ENCODE peak calls at places on chromosomes 2 and 18, in eight cellular contexts. N, J, Q, B, L, S, Z and M are unnamed samples.

GRCh38 chr2:205119141-205119540 is 563.2 kb upstream of the NRP2 start:
- DNase-seq in Z (no peak), J (no peak), N (no peak), S (no peak), Q (no peak), B (no peak), L (no peak), M (no peak)

GRCh38 chr2:231554748-231555545 is 24.7 kb upstream of the NMUR1 start:
- DNase-seq in L (peak; percentile 72), S (peak; percentile 51), Q (peak; percentile 25), Z (peak; percentile 46), N (peak; percentile 60), B (peak; percentile 79), J (peak; percentile 45), M (peak; percentile 8)

GRCh38 chr2:41920812-41921211 is 127.0 kb upstream of the PKDCC start:
- DNase-seq in Q (peak; percentile 36), N (no peak), B (no peak), Z (no peak), L (no peak), J (no peak), S (no peak), M (no peak)

GRCh38 chr2:37560241-37560848 is 111.1 kb downstream of the CDC42EP3 start:
- DNase-seq in Q (no peak), J (no peak), N (no peak), S (no peak), Z (no peak), L (no peak), B (no peak), M (no peak)

GRCh38 chr2:118249531-118249930 is 161.3 kb downstream of the INSIG2 start:
- DNase-seq in N (no peak), L (no peak), Q (no peak), S (peak; percentile 90), B (no peak), J (peak; percentile 70), Z (no peak), M (no peak)

GRCh38 chr2:47307066-47307465 is 95.9 kb upstream of the MSH2 start:
- DNase-seq in L (no peak), S (peak; percentile 69), J (peak; percentile 29), Z (no peak), B (peak; percentile 45), N (no peak), Q (no peak), M (no peak)

GRCh38 chr2:191171708-191172355 is 21.0 kb upstream of the STAT4 start:
- DNase-seq in Q (peak; percentile 92), S (peak; percentile 99), Z (peak; percentile 26), B (peak; percentile 77), J (peak; percentile 97), N (no peak), L (peak; percentile 53), M (peak; percentile 88)

GRCh38 chr2:67346718-67347407 is 50.3 kb upstream of the ETAA1 start:
- DNase-seq in L (peak; percentile 6), Q (no peak), N (no peak), Z (no peak), B (peak; percentile 36), J (peak; percentile 60), S (peak; percentile 17), M (peak; percentile 20)

GRCh38 chr2:141710589-141711239 is 420.1 kb downstream of the LRP1B start:
- DNase-seq in Q (no peak), B (no peak), L (no peak), S (no peak), Z (no peak), N (no peak), J (no peak), M (no peak)

GRCh38 chr18:9992300-9992987 is 78.6 kb downstream of the VAPA start:
- DNase-seq in L (no peak), Q (no peak), Z (no peak), J (no peak), S (peak; percentile 34), N (no peak), B (peak; percentile 44), M (no peak)

GRCh38 chr2:149004836-149005235 is 33.7 kb upstream of the LYPD6B start:
- DNase-seq in J (peak; percentile 62), Z (no peak), S (peak; percentile 89), N (no peak), L (no peak), Q (no peak), B (peak; percentile 56), M (no peak)

GRCh38 chr2:72827999-72828646 is 2.3 kb upstream of the EXOC6B start:
- DNase-seq in N (no peak), Z (no peak), B (peak; percentile 57), L (peak; percentile 39), Q (peak; percentile 12), S (peak; percentile 14), J (peak; percentile 28), M (no peak)

GRCh38 chr2:174682578-174683391 is 81.5 kb downstream of the CHRNA1 start:
- DNase-seq in S (peak; percentile 63), Z (peak; percentile 39), L (peak; percentile 98), B (peak; percentile 70), J (peak; percentile 88), Q (peak; percentile 64), N (peak; percentile 14), M (no peak)

GRCh38 chr2:1645761-1646476 is 98.4 kb downstream of the PXDN start:
- DNase-seq in N (no peak), J (no peak), Z (peak; percentile 4), Q (no peak), L (peak; percentile 49), B (peak; percentile 65), S (no peak), M (no peak)

GRCh38 chr2:231672617-231673347 is 35.5 kb upstream of the PTMA start:
- DNase-seq in B (peak; percentile 80), S (peak; percentile 48), L (peak; percentile 90), J (peak; percentile 47), N (no peak), Z (no peak), Q (peak; percentile 89), M (no peak)

GRCh38 chr2:165428996-165429395 is 40.5 kb upstream of the CSRNP3 start:
- DNase-seq in S (no peak), Z (no peak), B (peak; percentile 20), Q (no peak), N (no peak), J (peak; percentile 70), L (no peak), M (no peak)

GRCh38 chr2:163755366-163755765 is 19.6 kb upstream of the FIGN start:
- DNase-seq in J (no peak), Z (no peak), L (no peak), B (no peak), N (no peak), S (no peak), Q (no peak), M (no peak)

GRCh38 chr2:234026111-234026510 is 24.4 kb upstream of the SPP2 start:
- DNase-seq in N (no peak), S (no peak), J (peak; percentile 11), B (no peak), L (peak; percentile 53), Z (no peak), Q (no peak), M (no peak)

GRCh38 chr18:45785015-45785597 is 40.4 kb upstream of the SIGLEC15 start:
- DNase-seq in L (no peak), Q (no peak), N (peak; percentile 27), Z (no peak), J (peak; percentile 61), S (peak; percentile 46), B (no peak), M (no peak)

GRCh38 chr18:35588995-35589394 is 7.5 kb downstream of the GALNT1 start:
- DNase-seq in L (no peak), Q (no peak), B (no peak), J (no peak), Z (no peak), N (no peak), S (no peak), M (no peak)

GRCh38 chr2:206040525-206040924 is 45.4 kb downstream of the INO80D start:
- DNase-seq in S (no peak), B (no peak), N (peak; percentile 4), Z (no peak), L (no peak), J (no peak), Q (no peak), M (no peak)

GRCh38 chr2:135585586-135585985 is 54.3 kb downstream of the R3HDM1 start:
- DNase-seq in Z (no peak), J (peak; percentile 25), N (no peak), L (peak; percentile 34), S (peak; percentile 12), B (peak; percentile 10), Q (peak; percentile 18), M (no peak)

GRCh38 chr2:69082430-69082997 is 69.5 kb downstream of the ANTXR1 start:
- DNase-seq in Z (peak; percentile 88), J (peak; percentile 79), B (peak; percentile 99), Q (peak; percentile 97), S (peak; percentile 92), L (no peak), N (peak; percentile 7), M (peak; percentile 43)

GRCh38 chr2:190255668-190256067 is 64.0 kb downstream of the HIBCH start:
- DNase-seq in Q (no peak), J (no peak), N (no peak), Z (no peak), B (no peak), L (no peak), S (no peak), M (no peak)

GRCh38 chr2:40279001-40279400 is 172.9 kb downstream of the SLC8A1 start:
- DNase-seq in B (peak; percentile 33), Z (no peak), Q (no peak), L (no peak), N (peak; percentile 19), J (peak; percentile 61), S (peak; percentile 44), M (no peak)

GRCh38 chr2:237310515-237311114 is 103.3 kb downstream of the COL6A3 start:
- DNase-seq in Q (no peak), Z (no peak), B (no peak), N (no peak), J (peak; percentile 62), L (peak; percentile 58), S (no peak), M (no peak)
- H3K4me3 ChIP-seq in Q (no peak overlapping the region), Z (no peak overlapping the region), B (no peak overlapping the region), N (no peak overlapping the region), J (no peak overlapping the region), L (no peak overlapping the region), S (no peak overlapping the region), M (no peak overlapping the region)

DNA sequence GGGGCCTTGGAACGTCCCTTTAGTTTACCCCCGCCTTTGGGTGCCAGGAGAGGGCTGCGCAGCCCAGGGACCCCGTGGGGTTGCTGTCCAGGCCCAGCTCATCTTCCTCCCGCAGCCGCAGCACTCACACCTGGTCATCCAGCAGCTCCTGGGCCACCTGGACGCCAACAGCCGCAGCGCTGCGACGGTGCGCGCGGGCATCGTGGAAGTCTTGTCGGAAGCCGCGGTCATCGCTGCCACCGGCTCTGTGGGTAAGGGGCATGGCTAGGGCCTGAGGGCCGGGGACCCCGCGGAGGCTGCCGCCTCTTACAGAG is 37.2 kb downstream of the POMC start:
- DNase-seq in S (no peak), L (no peak), N (no peak), Q (no peak), Z (no peak), B (no peak), J (no peak), M (no peak)
- H3K4me3 ChIP-seq in S (no peak overlapping the region), L (no peak overlapping the region), N (no peak overlapping the region), Q (no peak overlapping the region), Z (no peak overlapping the region), B (peak overlapping the region; percentile 51), J (no peak overlapping the region), M (no peak overlapping the region)

GRCh38 chr18:36673452-36673851 is 155.3 kb downstream of the TPGS2 start:
- DNase-seq in S (no peak), J (no peak), L (no peak), B (no peak), Z (no peak), Q (no peak), N (no peak), M (no peak)
- H3K4me3 ChIP-seq in S (no peak overlapping the region), J (peak overlapping the region; percentile 67), L (no peak overlapping the region), B (peak overlapping the region; percentile 72), Z (no peak overlapping the region), Q (no peak overlapping the region), N (no peak overlapping the region), M (no peak overlapping the region)

GRCh38 chr18:63236990-63237389 is 82.6 kb downstream of the BCL2 start:
- DNase-seq in S (no peak), Z (no peak), N (no peak), B (no peak), J (peak; percentile 44), Q (no peak), L (no peak), M (no peak)
- H3K4me3 ChIP-seq in S (no peak overlapping the region), Z (no peak overlapping the region), N (no peak overlapping the region), B (peak overlapping the region; percentile 57), J (peak overlapping the region; percentile 67), Q (no peak overlapping the region), L (peak overlapping the region; percentile 64), M (no peak overlapping the region)